ENCODE peak calls at places on chromosomes 13 and 19, in four cellular contexts. T is NCI-H1417 treated with DMSO at 0.1 percent for 48 hours, X is body of pancreas, N is frontal cortex. G is an unnamed sample.

GRCh38 chr19:3365447-3366103 is 808 bp upstream of the NFIC start:
- DNase-seq in T (no peak), X (peak; percentile 71), N (peak; percentile 64), G (no peak)

GRCh38 chr13:51453959-51454703 is 1.3 kb upstream of the INTS6 start:
- DNase-seq in T (peak; percentile 51), X (peak; percentile 49), N (peak; percentile 30), G (no peak)

GRCh38 chr13:29893438-29893837 is 43.0 kb upstream of the UBL3 start:
- DNase-seq in T (no peak), X (no peak), N (no peak), G (no peak)

GRCh38 chr19:8392017-8392591 is 1.9 kb downstream of the RAB11B start:
- DNase-seq in T (no peak), X (peak; percentile 70), N (no peak), G (no peak)

GRCh38 chr19:30449673-30450072 is 77.5 kb downstream of the ZNF536 start:
- DNase-seq in T (no peak), X (no peak), N (no peak), G (no peak)

GRCh38 chr13:20553309-20553708 is 13.6 kb upstream of the IFT88 start:
- DNase-seq in T (no peak), X (no peak), N (peak; percentile 50), G (no peak)

GRCh38 chr13:74765955-74766354 is 631.8 kb upstream of the KLF12 start:
- DNase-seq in T (no peak), X (no peak), N (no peak), G (no peak)

GRCh38 chr13:113458218-113459065 is 5.2 kb upstream of the ADPRHL1 start:
- DNase-seq in T (no peak), X (no peak), N (peak; percentile 39), G (no peak)

GRCh38 chr13:99736541-99736940 is 235.0 kb downstream of the ZIC5 start:
- DNase-seq in T (no peak), X (no peak), N (no peak), G (no peak)

GRCh38 chr19:16779539-16780163 is 49.5 kb upstream of the SIN3B start:
- DNase-seq in T (no peak), X (no peak), N (no peak), G (no peak)

GRCh38 chr19:4993683-4994082 is 24.8 kb downstream of the KDM4B start:
- DNase-seq in T (no peak), X (no peak), N (no peak), G (no peak)

GRCh38 chr19:51000426-51000825 is 978 bp downstream of the KLK8 start:
- DNase-seq in T (no peak), X (no peak), N (no peak), G (no peak)

GRCh38 chr19:39093761-39094160 is 9.6 kb downstream of the ACP7 start:
- DNase-seq in T (no peak), X (no peak), N (no peak), G (no peak)

GRCh38 chr13:113816925-113817859 is 46.7 kb downstream of the GAS6 start:
- DNase-seq in T (peak; percentile 53), X (peak; percentile 90), N (peak; percentile 84), G (peak; percentile 45)

GRCh38 chr13:97967948-97968347 is 14.5 kb downstream of the IPO5 start:
- DNase-seq in T (no peak), X (no peak), N (no peak), G (no peak)

GRCh38 chr19:38705197-38706019 is 38.9 kb downstream of the CAPN12 start:
- DNase-seq in T (no peak), X (no peak), N (no peak), G (no peak)

GRCh38 chr19:5643060-5643459 is 20.2 kb downstream of the SAFB start:
- DNase-seq in T (no peak), X (no peak), N (no peak), G (no peak)

GRCh38 chr13:104086759-104087158 is 1020.5 kb upstream of the SLC10A2 start:
- DNase-seq in T (no peak), X (no peak), N (no peak), G (no peak)

GRCh38 chr19:38252935-38253691 is 3.1 kb downstream of the PPP1R14A start:
- DNase-seq in T (no peak), X (no peak), N (no peak), G (no peak)

GRCh38 chr19:39111593-39112199 is 13.9 kb upstream of the PAK4 start:
- DNase-seq in T (no peak), X (no peak), N (no peak), G (no peak)

GRCh38 chr13:113327766-113328391 is 30.8 kb downstream of the LAMP1 start:
- DNase-seq in T (no peak), X (no peak), N (no peak), G (no peak)

GRCh38 chr13:76683168-76683567 is 203.0 kb downstream of the KCTD12 start:
- DNase-seq in T (no peak), X (no peak), N (no peak), G (no peak)

GRCh38 chr13:112733112-112733511 is 43.3 kb downstream of the ATP11A start:
- DNase-seq in T (peak; percentile 95), X (no peak), N (no peak), G (no peak)

GRCh38 chr19:49956113-49956491 is 4.9 kb downstream of the SIGLEC11 start:
- DNase-seq in T (no peak), X (no peak), N (no peak), G (no peak)

GRCh38 chr13:44350775-44351504 is 22.7 kb upstream of the SERP2 start:
- DNase-seq in T (no peak), X (no peak), N (no peak), G (peak; percentile 47)

GRCh38 chr19:2476451-2477140 is 669 bp downstream of the GADD45B start:
- DNase-seq in T (no peak), X (peak; percentile 58), N (no peak), G (no peak)